ENCODE peak calls at places on chromosome 13, in ten cellular contexts. K is ascending aorta; X is stomach; A is neuronal stem cell; I is GM23248; S is CD8-positive, alpha-beta memory T cell; T is BJ; G is cardiac fibroblast; H is fibroblast of lung; V is SK-N-SH. D is an unnamed sample.

GRCh38 chr13:34462843-34463242 is 479.2 kb upstream of the NBEA start:
- DNase-seq in V (no peak), A (no peak), K (no peak), G (peak), X (peak), T (peak), H (peak), S (no peak), I (peak), D (peak)

GRCh38 chr13:85194482-85194881 is 604.7 kb downstream of the SLITRK6 start:
- DNase-seq in X (no peak), S (no peak), K (no peak), G (no peak), I (no peak), V (no peak), A (no peak), T (no peak), H (no peak), D (no peak)

GRCh38 chr13:83753912-83754624 is 128.2 kb downstream of the SLITRK1 start:
- DNase-seq in G (no peak), S (no peak), A (no peak), K (no peak), T (no peak), H (peak), X (no peak), I (no peak), V (no peak), D (no peak)

GRCh38 chr13:50080158-50080855 is 65.1 kb downstream of the KCNRG start:
- DNase-seq in G (peak), I (peak), X (no peak), K (no peak), A (peak), V (peak), T (no peak), S (peak), H (peak), D (no peak)

GRCh38 chr13:21686761-21687391 is 16.0 kb downstream of the FGF9 start:
- DNase-seq in X (no peak), A (no peak), I (no peak), K (no peak), V (no peak), G (no peak), S (no peak), T (no peak), H (no peak), D (no peak)

GRCh38 chr13:98447881-98448641 is 128.8 kb downstream of the STK24 start:
- DNase-seq in I (peak), H (peak), K (no peak), T (no peak), G (peak), S (no peak), V (peak), X (no peak), A (peak), D (no peak)

GRCh38 chr13:52359534-52359933 is 46.4 kb downstream of the THSD1 start:
- DNase-seq in V (peak), I (peak), S (no peak), G (no peak), T (no peak), A (no peak), H (peak), K (no peak), X (no peak), D (no peak)

GRCh38 chr13:46962286-46962941 is 65.6 kb upstream of the HTR2A start:
- DNase-seq in T (no peak), G (peak), A (no peak), X (no peak), S (no peak), K (no peak), I (peak), H (peak), V (no peak), D (peak)

GRCh38 chr13:49585220-49586157 is at the start of gene RCBTB1:
- DNase-seq in S (peak), V (peak), G (peak), K (no peak), I (peak), H (peak), X (peak), A (peak), T (no peak), D (no peak)

GRCh38 chr13:24613755-24614154 is 66.5 kb upstream of the ATP12A start:
- DNase-seq in G (no peak), K (no peak), H (no peak), I (no peak), S (no peak), A (no peak), V (no peak), T (no peak), X (no peak), D (no peak)

GRCh38 chr13:49304763-49305695 is 57.3 kb downstream of the CDADC1 start:
- DNase-seq in A (no peak), X (no peak), V (no peak), K (no peak), G (no peak), T (no peak), H (no peak), S (no peak), I (no peak), D (no peak)

GRCh38 chr13:19759669-19760068 is 23.1 kb downstream of the PSPC1 start:
- DNase-seq in T (no peak), A (no peak), I (peak), K (no peak), S (no peak), X (no peak), G (peak), V (no peak), H (no peak), D (no peak)

GRCh38 chr13:28411859-28412353 is 83.0 kb downstream of the FLT1 start:
- DNase-seq in I (no peak), T (no peak), A (no peak), K (no peak), X (no peak), G (no peak), V (peak), S (no peak), H (peak), D (no peak)

GRCh38 chr13:39073983-39074382 is 35.7 kb downstream of the NHLRC3 start:
- DNase-seq in A (no peak), V (no peak), S (no peak), X (no peak), G (no peak), K (no peak), T (no peak), I (no peak), H (no peak), D (no peak)

GRCh38 chr13:60453490-60453889 is 56.5 kb downstream of the TDRD3 start:
- DNase-seq in V (no peak), I (peak), X (no peak), G (peak), H (no peak), A (no peak), T (no peak), S (no peak), K (no peak), D (no peak)

DNA sequence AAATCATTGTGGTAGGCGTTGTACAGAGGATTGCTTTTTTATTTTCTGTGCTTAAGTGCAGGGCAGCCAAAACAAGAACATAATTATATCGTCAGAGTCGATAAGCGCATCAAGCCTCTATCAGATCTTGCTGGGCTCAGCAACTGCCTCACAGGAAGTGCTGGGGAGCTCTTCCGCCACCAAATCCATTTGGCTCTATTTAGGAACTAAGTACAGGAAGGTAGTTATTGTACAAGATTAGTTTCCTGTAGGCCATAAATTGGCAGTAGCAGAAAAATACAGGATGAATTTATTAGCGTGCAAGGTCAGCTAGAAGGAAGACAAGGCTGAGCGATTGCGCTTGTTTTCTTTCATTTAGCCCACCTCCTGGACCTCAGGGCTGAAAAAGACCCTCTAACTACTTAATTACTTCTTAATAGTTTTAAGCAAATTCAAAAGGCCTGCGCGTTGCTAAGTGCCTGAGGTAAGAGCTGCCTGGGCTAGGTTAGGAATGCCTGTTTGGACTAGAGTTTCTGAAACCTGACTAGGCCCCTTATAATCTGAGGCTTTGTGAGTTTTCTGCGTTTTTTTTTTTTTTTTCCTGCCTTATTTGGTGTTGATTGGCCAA is 118.5 kb downstream of the IRS2 start:
- DNase-seq in V (peak), H (no peak), I (no peak), K (no peak), T (no peak), X (no peak), G (no peak), S (no peak), A (no peak), D (no peak)
- H3K4me3 ChIP-seq in V (no peak), H (no peak), I (no peak), K (no peak), T (no peak), X (no peak), G (no peak), S (no peak), A (no peak), D (no peak)

GRCh38 chr13:114105351-114106225 is 26.8 kb downstream of the RASA3 start:
- DNase-seq in G (no peak), T (no peak), A (no peak), K (no peak), V (peak), H (no peak), I (no peak), S (peak), X (no peak), D (no peak)
- H3K4me3 ChIP-seq in G (no peak), T (no peak), A (no peak), K (no peak), V (no peak), H (no peak), I (no peak), S (no peak), X (no peak), D (no peak)

GRCh38 chr13:30797847-30798246 is 62.5 kb downstream of the ALOX5AP start:
- DNase-seq in G (no peak), K (no peak), V (no peak), H (no peak), I (no peak), T (no peak), S (no peak), A (no peak), X (no peak), D (no peak)

GRCh38 chr13:30800107-30800506 is 64.8 kb downstream of the ALOX5AP start:
- DNase-seq in X (no peak), T (no peak), G (no peak), V (no peak), I (no peak), A (no peak), H (no peak), K (no peak), S (no peak), D (no peak)

GRCh38 chr13:30798776-30799625 is 63.7 kb downstream of the ALOX5AP start:
- DNase-seq in I (no peak), X (no peak), V (no peak), S (no peak), T (no peak), K (no peak), G (peak), H (peak), A (no peak), D (no peak)

GRCh38 chr13:30796833-30797601 is 61.7 kb downstream of the ALOX5AP start:
- DNase-seq in X (no peak), H (no peak), A (no peak), I (no peak), K (no peak), G (peak), T (no peak), V (no peak), S (no peak), D (no peak)

GRCh38 chr13:30796132-30796832 is 60.9 kb downstream of the ALOX5AP start:
- DNase-seq in V (no peak), S (no peak), H (peak), A (no peak), K (no peak), X (no peak), I (peak), G (peak), T (no peak), D (no peak)
- H3K4me3 ChIP-seq in V (no peak), S (peak), H (peak), A (no peak), K (peak), X (peak), I (peak), G (no peak), T (no peak), D (no peak)

GRCh38 chr13:99984134-99984462 is 2.5 kb downstream of the ZIC2 start:
- DNase-seq in A (no peak), V (peak), H (no peak), T (no peak), I (no peak), K (no peak), G (no peak), S (no peak), X (no peak), D (no peak)
- H3K4me3 ChIP-seq in A (peak), V (no peak), H (no peak), T (no peak), I (no peak), K (no peak), G (no peak), S (no peak), X (no peak), D (no peak)

GRCh38 chr13:62046512-62046911 is 630.9 kb upstream of the PCDH20 start:
- DNase-seq in G (no peak), K (no peak), H (no peak), A (no peak), X (no peak), V (peak), I (no peak), S (no peak), T (no peak), D (no peak)

GRCh38 chr13:62049992-62050391 is 634.3 kb upstream of the PCDH20 start:
- DNase-seq in G (no peak), V (no peak), T (no peak), I (no peak), A (no peak), S (no peak), X (no peak), K (no peak), H (no peak), D (no peak)
- H3K4me3 ChIP-seq in G (no peak), V (no peak), T (no peak), I (no peak), A (no peak), S (no peak), X (no peak), K (no peak), H (no peak), D (no peak)

GRCh38 chr13:45554604-45555109 is 60.9 kb downstream of the ERICH6B start:
- DNase-seq in V (no peak), A (no peak), G (no peak), S (no peak), I (no peak), X (no peak), K (no peak), T (no peak), H (no peak), D (no peak)
- H3K4me3 ChIP-seq in V (no peak), A (no peak), G (no peak), S (no peak), I (no peak), X (no peak), K (no peak), T (no peak), H (no peak), D (no peak)